ENCODE peak calls at places on chromosomes 12 and 14, in four cellular contexts. P, B, J and W are unnamed samples.
A peak's percentile ranks its signal among the peaks of the same experiment; 100 is the strongest.

GRCh38 chr12:124506145-124506831 is 61.1 kb downstream of the NCOR2 start:
- DNase-seq in P (no peak), J (peak; percentile 25), B (peak; percentile 77), W (no peak)

GRCh38 chr14:95361373-95362179 is 41.9 kb upstream of the CLMN start:
- DNase-seq in J (no peak), P (no peak), B (peak; percentile 94), W (peak; percentile 9)

GRCh38 chr14:99231850-99232401 is 40.1 kb downstream of the BCL11B start:
- DNase-seq in J (no peak), B (peak; percentile 95), P (no peak), W (no peak)

GRCh38 chr12:55681142-55682077 is 26.3 kb downstream of the ITGA7 start:
- DNase-seq in J (no peak), B (peak; percentile 99), P (peak; percentile 51), W (peak; percentile 94)

GRCh38 chr12:92029136-92029535 is 116.5 kb downstream of the BTG1 start:
- DNase-seq in B (no peak), P (no peak), J (no peak), W (no peak)

GRCh38 chr12:39314547-39314946 is 128.4 kb downstream of the KIF21A start:
- DNase-seq in B (no peak), P (no peak), J (no peak), W (no peak)

GRCh38 chr12:16350682-16351081 is 3.2 kb downstream of the MGST1 start:
- DNase-seq in P (peak; percentile 97), J (no peak), B (no peak), W (peak; percentile 79)

GRCh38 chr12:51905507-51906438 is 1.5 kb upstream of the ACVRL1 start:
- DNase-seq in P (peak; percentile 40), B (peak; percentile 62), J (no peak), W (no peak)

GRCh38 chr12:22759769-22760674 is 135.1 kb downstream of the ETNK1 start:
- DNase-seq in B (peak; percentile 72), P (no peak), J (no peak), W (no peak)

GRCh38 chr12:60052483-60052882 is 456.7 kb downstream of the SLC16A7 start:
- DNase-seq in B (no peak), P (peak; percentile 13), J (no peak), W (no peak)

GRCh38 chr14:100454437-100454836 is 131.3 kb downstream of the SLC25A47 start:
- DNase-seq in B (no peak), P (no peak), J (no peak), W (no peak)

GRCh38 chr12:81492131-81492720 is 266.9 kb downstream of the PPFIA2 start:
- DNase-seq in J (no peak), B (no peak), P (no peak), W (no peak)

GRCh38 chr12:55372521-55372920 is 9.7 kb downstream of the OR6C75 start:
- DNase-seq in J (no peak), P (no peak), B (no peak), W (no peak)

GRCh38 chr12:48442191-48442828 is 30.0 kb upstream of the ANP32D start:
- DNase-seq in B (peak; percentile 77), J (no peak), P (no peak), W (no peak)

GRCh38 chr12:76199808-76200207 is 115.3 kb upstream of the NAP1L1 start:
- DNase-seq in B (no peak), J (no peak), P (peak; percentile 89), W (peak; percentile 62)

GRCh38 chr12:64571346-64571745 is 38.9 kb upstream of the RASSF3 start:
- DNase-seq in B (no peak), P (no peak), J (no peak), W (no peak)

GRCh38 chr12:54239568-54239967 is 40.4 kb downstream of the CBX5 start:
- DNase-seq in B (no peak), J (no peak), P (no peak), W (no peak)

GRCh38 chr14:103273847-103274615 is 60.0 kb upstream of the EIF5 start:
- DNase-seq in P (no peak), J (no peak), B (no peak), W (no peak)
- H3K27me3 ChIP-seq in P (peaks cover 60% of the 10 kb centered on the region), J (peaks cover 11% of the 10 kb centered on the region), B (peaks cover 33% of the 10 kb centered on the region), W (no peaks in the 10 kb centered on the region)

GRCh38 chr12:132777614-132778013 is 16.0 kb upstream of the ANKLE2 start:
- DNase-seq in P (no peak), B (no peak), J (no peak), W (no peak)

GRCh38 chr12:132781938-132782337 is 20.3 kb upstream of the ANKLE2 start:
- DNase-seq in P (no peak), B (no peak), J (no peak), W (no peak)

GRCh38 chr12:132783917-132784531 is 22.4 kb upstream of the ANKLE2 start:
- DNase-seq in J (no peak), B (no peak), P (no peak), W (no peak)

GRCh38 chr12:132776816-132777568 is 15.4 kb upstream of the ANKLE2 start:
- DNase-seq in J (no peak), B (no peak), P (peak; percentile 76), W (no peak)

DNA sequence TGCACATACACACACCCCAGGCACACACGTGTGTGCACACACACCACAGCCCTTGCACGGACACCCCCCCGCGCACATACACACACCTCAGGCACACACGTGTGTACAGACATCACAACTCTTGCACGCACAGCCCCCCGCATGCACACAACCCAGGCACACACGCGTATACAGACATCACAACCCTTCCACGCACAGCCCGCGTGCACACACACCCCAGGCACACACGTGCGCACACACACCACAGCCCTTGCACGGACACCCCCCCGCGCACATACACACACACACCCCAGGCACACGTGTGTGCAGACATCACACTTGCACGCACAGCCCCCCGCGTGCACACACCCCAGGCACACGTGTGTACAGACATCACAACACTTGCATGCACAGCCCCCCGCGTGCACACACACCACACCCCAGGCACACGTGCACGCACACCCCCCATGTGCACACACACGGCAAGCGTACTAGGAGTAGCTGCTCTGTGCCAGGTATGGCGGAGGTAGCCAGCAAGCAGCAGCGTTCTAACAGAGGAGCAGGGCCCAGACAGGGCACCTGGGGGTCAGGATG is 18.2 kb upstream of the ANKLE2 start:
- DNase-seq in P (no peak), J (no peak), B (no peak), W (no peak)
- H3K36me3 ChIP-seq in P (peaks cover 82% of the 10 kb centered on the region), J (peaks cover 100% of the 10 kb centered on the region), B (peaks cover 78% of the 10 kb centered on the region), W (peaks cover 85% of the 10 kb centered on the region)

GRCh38 chr14:54105406-54105805 is 148.8 kb upstream of the BMP4 start:
- DNase-seq in B (no peak), P (no peak), J (no peak), W (no peak)
- H3K27me3 ChIP-seq in B (no peaks in the 10 kb centered on the region), P (peaks cover 1% of the 10 kb centered on the region), J (no peaks in the 10 kb centered on the region), W (no peaks in the 10 kb centered on the region)

DNA sequence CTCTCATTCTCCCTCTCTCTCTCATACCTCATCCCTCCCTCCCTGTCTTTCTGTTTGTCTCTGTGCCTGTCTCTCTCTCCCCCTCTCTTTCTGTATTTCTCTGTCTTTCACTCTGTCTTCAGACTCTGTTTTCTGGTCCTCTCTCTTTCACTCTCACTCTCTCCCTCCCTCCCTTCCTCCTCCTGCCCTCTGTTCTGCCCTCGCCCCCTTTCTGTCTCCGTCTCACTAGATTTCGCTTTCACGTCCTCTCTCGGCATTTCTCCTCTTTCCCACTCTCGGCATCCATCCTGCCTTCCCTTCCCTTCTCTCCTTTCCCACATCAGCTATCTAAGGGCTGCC is 183.0 kb downstream of the PHETA1 start:
- DNase-seq in P (no peak), B (no peak), J (no peak), W (no peak)
- H3K36me3 ChIP-seq in P (no peaks in the 10 kb centered on the region), B (peaks cover 7% of the 10 kb centered on the region), J (no peaks in the 10 kb centered on the region), W (no peaks in the 10 kb centered on the region)

GRCh38 chr14:36583242-36584166 is 1.1 kb upstream of the NKX2-8 start:
- DNase-seq in P (no peak), J (no peak), B (peak; percentile 69), W (no peak)
- H3K27me3 ChIP-seq in P (peaks cover 67% of the 10 kb centered on the region), J (peaks cover 3% of the 10 kb centered on the region), B (peaks cover 99% of the 10 kb centered on the region), W (no peaks in the 10 kb centered on the region)

DNA sequence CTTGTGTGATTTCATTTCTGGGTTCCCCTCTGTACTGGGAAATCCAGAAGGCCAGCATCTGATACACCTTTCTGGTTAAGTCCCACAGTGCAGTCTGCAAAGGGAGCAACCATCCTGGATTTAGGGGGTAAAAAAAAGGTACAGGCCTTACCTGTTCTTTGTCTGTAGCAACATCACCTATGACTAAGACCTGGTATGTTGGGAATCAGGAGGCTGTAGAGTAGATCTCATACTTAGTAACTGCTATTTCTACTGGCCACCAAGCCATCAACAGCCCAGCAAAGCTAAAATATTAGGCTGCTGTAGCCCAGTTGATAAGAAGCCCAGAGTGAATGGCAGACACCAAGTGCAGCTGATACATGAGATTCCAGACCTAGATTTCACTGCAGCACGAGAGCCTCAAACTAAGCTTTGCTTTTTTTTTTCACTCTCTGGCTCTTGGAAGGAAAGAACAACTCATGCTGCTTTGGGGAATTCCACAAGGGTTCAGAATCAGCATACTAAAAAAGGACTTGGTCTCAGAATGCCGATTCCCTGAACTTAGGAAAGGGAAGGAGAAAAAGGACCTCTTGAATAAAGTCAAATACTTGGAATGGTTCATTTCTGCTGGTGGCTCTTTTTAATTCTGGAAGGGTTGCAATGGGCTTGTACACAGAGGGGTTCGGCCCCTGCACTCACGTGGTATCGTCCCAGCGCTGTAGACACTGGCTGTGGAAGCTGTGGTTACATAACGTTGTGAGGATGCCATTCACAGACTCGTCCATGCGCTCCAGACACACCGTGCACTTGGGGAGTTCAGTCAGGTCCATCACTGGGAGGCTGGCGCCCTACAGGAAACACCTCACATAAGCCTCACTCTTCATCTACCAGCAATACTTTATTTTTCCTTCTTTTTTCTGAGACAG is 20.5 kb downstream of the BRAP start:
- DNase-seq in P (no peak), J (no peak), B (no peak), W (no peak)
- H3K36me3 ChIP-seq in P (peaks cover 44% of the 10 kb centered on the region), J (peaks cover 100% of the 10 kb centered on the region), B (peaks cover 79% of the 10 kb centered on the region), W (peaks cover 27% of the 10 kb centered on the region)

GRCh38 chr14:103094406-103095209 is at the start of gene EXOC3L4:
- DNase-seq in J (no peak), P (peak; percentile 10), B (no peak), W (no peak)

GRCh38 chr14:103095210-103095778 is 769 bp downstream of the EXOC3L4 start:
- DNase-seq in J (no peak), P (no peak), B (no peak), W (no peak)

GRCh38 chr14:103097994-103098957 is 3.8 kb downstream of the EXOC3L4 start:
- DNase-seq in J (no peak), B (peak; percentile 56), P (no peak), W (no peak)

GRCh38 chr14:103097244-103097993 is 2.9 kb downstream of the EXOC3L4 start:
- DNase-seq in P (no peak), B (no peak), J (no peak), W (no peak)

GRCh38 chr14:103096387-103096786 is 1.9 kb downstream of the EXOC3L4 start:
- DNase-seq in J (no peak), P (no peak), B (no peak), W (no peak)
- H3K27me3 ChIP-seq in J (no peaks in the 10 kb centered on the region), P (peaks cover 32% of the 10 kb centered on the region), B (no peaks in the 10 kb centered on the region), W (no peaks in the 10 kb centered on the region)